ENCODE peak calls at places on chromosomes 6 and 20, in nine cellular contexts. K, G, X, W, U, Z, I, P and A are unnamed samples.
A peak's percentile ranks its signal among the peaks of the same experiment; 100 is the strongest.

GRCh38 chr6:112203577-112204349 is 50.6 kb downstream of the LAMA4 start:
- DNase-seq in G (no peak), K (no peak), U (no peak), I (no peak), W (peak; percentile 100), Z (no peak), P (no peak), X (peak; percentile 67), A (peak; percentile 87)

GRCh38 chr6:16482702-16483314 is 244.4 kb downstream of the GMPR start:
- DNase-seq in I (no peak), W (no peak), U (no peak), X (no peak), Z (peak; percentile 46), K (no peak), G (no peak), P (no peak), A (no peak)

GRCh38 chr20:36493013-36493800 is 48.1 kb upstream of the MYL9 start:
- DNase-seq in K (peak; percentile 83), I (no peak), Z (no peak), P (no peak), U (no peak), W (no peak), X (no peak), G (no peak), A (no peak)

GRCh38 chr20:45963059-45964011 is 8.7 kb downstream of the ZNF335 start:
- DNase-seq in W (peak; percentile 49), U (peak; percentile 41), X (no peak), G (peak; percentile 48), K (peak; percentile 77), Z (peak; percentile 41), P (no peak), I (no peak), A (no peak)

GRCh38 chr6:1007159-1007558 is 304.7 kb upstream of the FOXQ1 start:
- DNase-seq in G (no peak), W (no peak), K (no peak), P (no peak), Z (no peak), I (no peak), X (no peak), U (no peak), A (no peak)

GRCh38 chr6:152209211-152209610 is 401.7 kb downstream of the ESR1 start:
- DNase-seq in Z (no peak), U (no peak), I (no peak), K (no peak), W (peak; percentile 78), X (no peak), G (no peak), P (no peak), A (no peak)

GRCh38 chr6:52352239-52353008 is 9.5 kb upstream of the PAQR8 start:
- DNase-seq in G (no peak), W (peak; percentile 99), U (peak; percentile 66), X (peak; percentile 85), P (no peak), Z (no peak), K (no peak), I (peak; percentile 47), A (peak; percentile 88)

GRCh38 chr6:111920581-111920980 is 47.3 kb upstream of the FYN start:
- DNase-seq in K (peak; percentile 22), X (no peak), U (no peak), I (no peak), W (no peak), Z (no peak), G (no peak), P (no peak), A (no peak)

GRCh38 chr6:32941412-32941784 is 570 bp upstream of the HLA-DMB start:
- DNase-seq in I (no peak), K (no peak), W (no peak), U (no peak), X (no peak), G (no peak), P (no peak), Z (no peak), A (no peak)

GRCh38 chr20:21109144-21109543 is 3.0 kb upstream of the LINC00237 start:
- DNase-seq in W (no peak), G (no peak), I (no peak), X (no peak), P (no peak), Z (no peak), K (no peak), U (no peak), A (no peak)

DNA sequence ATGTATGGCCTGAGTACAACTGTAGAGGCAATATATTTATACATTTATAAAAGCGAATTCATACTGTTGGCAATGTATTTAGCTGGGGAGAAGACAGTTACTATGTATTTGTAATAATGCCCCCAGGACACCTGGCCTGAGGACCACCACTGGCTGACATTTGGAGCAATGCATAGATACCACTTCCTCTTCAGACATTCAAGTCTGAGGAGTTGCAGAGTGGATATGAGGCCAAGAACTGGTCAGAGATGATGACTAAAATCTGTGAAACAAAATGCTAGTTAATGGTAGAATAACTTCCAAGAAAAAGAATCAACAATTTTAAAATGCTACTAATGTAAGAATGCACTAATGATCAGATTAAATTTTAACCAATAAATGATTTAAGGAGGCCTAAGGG is 462.3 kb downstream of the CDC5L start:
- DNase-seq in Z (no peak), K (no peak), X (no peak), W (no peak), U (no peak), G (no peak), I (no peak), P (no peak), A (no peak)
- H3K4me3 ChIP-seq in Z (no peak overlapping the region), K (no peak overlapping the region), X (no peak overlapping the region), W (no peak overlapping the region), U (no peak overlapping the region), G (no peak overlapping the region), I (no peak overlapping the region), P (no peak overlapping the region), A (no peak overlapping the region)

GRCh38 chr6:81748946-81749345 is 3.5 kb downstream of the TENT5A start:
- DNase-seq in X (no peak), W (no peak), G (no peak), P (no peak), K (no peak), U (no peak), I (no peak), Z (no peak), A (no peak)
- H3K4me3 ChIP-seq in X (peak overlapping the region; percentile 69), W (no peak overlapping the region), G (peak overlapping the region; percentile 75), P (peak overlapping the region; percentile 10), K (no peak overlapping the region), U (peak overlapping the region; percentile 68), I (peak overlapping the region; percentile 81), Z (no peak overlapping the region), A (peak overlapping the region; percentile 78)

GRCh38 chr20:1363522-1363921 is 29.3 kb downstream of the FKBP1A start:
- DNase-seq in K (no peak), Z (no peak), I (no peak), G (no peak), X (no peak), P (no peak), W (no peak), U (no peak), A (no peak)
- H3K4me3 ChIP-seq in K (no peak overlapping the region), Z (no peak overlapping the region), I (no peak overlapping the region), G (no peak overlapping the region), X (no peak overlapping the region), P (no peak overlapping the region), W (no peak overlapping the region), U (no peak overlapping the region), A (no peak overlapping the region)

DNA sequence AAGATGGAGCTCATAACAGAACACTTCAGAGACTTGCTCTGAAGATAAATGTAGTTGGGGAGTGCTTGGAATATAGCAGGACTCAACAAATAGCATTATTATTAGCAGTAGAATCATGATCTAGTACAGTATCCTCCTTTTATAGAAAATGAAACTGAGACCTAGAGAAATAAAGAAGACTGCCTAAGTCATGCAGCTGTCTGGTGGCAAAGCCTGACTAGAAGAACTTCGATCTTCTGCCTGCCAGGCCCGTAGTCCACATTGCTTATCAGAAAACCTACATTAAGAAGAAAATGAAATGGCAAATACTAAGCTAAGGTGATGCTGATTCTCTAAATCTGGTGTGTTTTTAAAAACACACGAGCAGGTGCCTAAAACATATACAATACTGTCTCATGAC is 46.4 kb upstream of the DST start:
- DNase-seq in P (no peak), G (no peak), Z (no peak), K (no peak), I (no peak), U (no peak), X (no peak), W (no peak), A (no peak)
- H3K4me3 ChIP-seq in P (no peak overlapping the region), G (peak overlapping the region; percentile 63), Z (no peak overlapping the region), K (no peak overlapping the region), I (no peak overlapping the region), U (peak overlapping the region; percentile 42), X (no peak overlapping the region), W (no peak overlapping the region), A (no peak overlapping the region)

DNA sequence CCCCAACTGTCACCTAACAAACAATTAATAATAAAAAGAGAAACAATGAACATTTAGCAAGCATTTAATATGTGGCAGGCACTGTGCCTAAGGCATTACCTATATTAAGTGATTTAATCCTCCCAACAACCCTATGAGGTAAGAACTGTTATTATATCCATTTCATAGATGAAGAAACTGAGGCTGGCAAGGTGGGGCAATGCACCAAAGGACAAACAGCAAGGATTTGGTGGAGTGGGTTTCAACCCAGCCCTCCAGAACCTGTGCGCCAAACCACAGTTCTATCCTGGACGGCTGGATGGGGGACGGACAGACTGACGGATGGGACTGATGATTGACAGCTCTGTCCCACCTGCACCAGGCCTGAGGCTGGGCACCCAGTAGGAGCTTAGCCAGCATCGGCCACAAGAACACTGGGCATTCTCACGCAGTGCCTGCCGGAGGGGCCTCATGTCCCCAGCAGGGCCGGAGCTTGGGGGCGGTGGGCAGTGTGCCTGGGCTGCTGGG is 24.6 kb downstream of the NOL4L start:
- DNase-seq in I (no peak), G (no peak), K (peak; percentile 77), Z (no peak), W (no peak), U (no peak), P (no peak), X (no peak), A (no peak)
- H3K4me3 ChIP-seq in I (no peak overlapping the region), G (no peak overlapping the region), K (no peak overlapping the region), Z (no peak overlapping the region), W (no peak overlapping the region), U (no peak overlapping the region), P (no peak overlapping the region), X (no peak overlapping the region), A (no peak overlapping the region)

GRCh38 chr20:50654899-50655298 is 36.4 kb downstream of the RIPOR3 start:
- DNase-seq in P (no peak), W (no peak), Z (no peak), K (no peak), X (peak; percentile 13), U (no peak), G (no peak), I (no peak), A (peak; percentile 24)
- H3K4me3 ChIP-seq in P (no peak overlapping the region), W (no peak overlapping the region), Z (no peak overlapping the region), K (no peak overlapping the region), X (no peak overlapping the region), U (no peak overlapping the region), G (no peak overlapping the region), I (peak overlapping the region; percentile 25), A (no peak overlapping the region)

GRCh38 chr6:121695346-121695745 is 259.9 kb downstream of the GJA1 start:
- DNase-seq in W (no peak), P (no peak), X (no peak), U (no peak), I (no peak), K (no peak), G (no peak), Z (no peak), A (no peak)
- H3K4me3 ChIP-seq in W (no peak overlapping the region), P (no peak overlapping the region), X (no peak overlapping the region), U (no peak overlapping the region), I (no peak overlapping the region), K (no peak overlapping the region), G (no peak overlapping the region), Z (no peak overlapping the region), A (no peak overlapping the region)